ENCODE peak calls at places on chromosomes 2 and 18, in six cellular contexts. A is fibroblast of lung, I is tibial artery, O is hepatocyte, P is transverse colon, V is A549. G is an unnamed sample.

GRCh38 chr18:23862071-23862470 is 152.5 kb upstream of the TTC39C start:
- DNase-seq in A (peak), I (no peak), O (no peak), P (no peak), V (no peak), G (peak)

GRCh38 chr2:84849271-84849952 is 31.5 kb downstream of the TRABD2A start:
- DNase-seq in A (peak), I (no peak), O (no peak), P (no peak), V (no peak), G (peak)

GRCh38 chr2:121240436-121240835 is 44.6 kb downstream of the TFCP2L1 start:
- DNase-seq in A (no peak), I (no peak), O (no peak), P (no peak), V (no peak), G (no peak)

GRCh38 chr2:150591901-150592300 is 104.4 kb upstream of the RND3 start:
- DNase-seq in A (peak), I (no peak), O (no peak), P (no peak), V (no peak), G (no peak)

GRCh38 chr2:68387408-68388350 is 22.6 kb downstream of the PLEK start:
- DNase-seq in A (no peak), I (no peak), O (no peak), P (no peak), V (no peak), G (no peak)

GRCh38 chr2:47354013-47354816 is 48.7 kb upstream of the MSH2 start:
- DNase-seq in A (peak), I (no peak), O (peak), P (peak), V (peak), G (no peak)

GRCh38 chr2:174681983-174682577 is 82.2 kb downstream of the CHRNA1 start:
- DNase-seq in A (peak), I (peak), O (peak), P (peak), V (peak), G (peak)

GRCh38 chr2:153536105-153536504 is 57.5 kb upstream of the RPRM start:
- DNase-seq in A (no peak), I (no peak), O (no peak), P (no peak), V (no peak), G (no peak)

GRCh38 chr2:164542584-164543021 is 78.7 kb downstream of the GRB14 start:
- DNase-seq in A (peak), I (no peak), O (no peak), P (no peak), V (no peak), G (no peak)

GRCh38 chr2:120395221-120395620 is 49.3 kb downstream of the INHBB start:
- DNase-seq in A (no peak), I (peak), O (no peak), P (peak), V (no peak), G (no peak)

GRCh38 chr2:218957685-218958084 is 1.8 kb upstream of the CDK5R2 start:
- DNase-seq in A (no peak), I (no peak), O (no peak), P (no peak), V (no peak), G (no peak)

DNA sequence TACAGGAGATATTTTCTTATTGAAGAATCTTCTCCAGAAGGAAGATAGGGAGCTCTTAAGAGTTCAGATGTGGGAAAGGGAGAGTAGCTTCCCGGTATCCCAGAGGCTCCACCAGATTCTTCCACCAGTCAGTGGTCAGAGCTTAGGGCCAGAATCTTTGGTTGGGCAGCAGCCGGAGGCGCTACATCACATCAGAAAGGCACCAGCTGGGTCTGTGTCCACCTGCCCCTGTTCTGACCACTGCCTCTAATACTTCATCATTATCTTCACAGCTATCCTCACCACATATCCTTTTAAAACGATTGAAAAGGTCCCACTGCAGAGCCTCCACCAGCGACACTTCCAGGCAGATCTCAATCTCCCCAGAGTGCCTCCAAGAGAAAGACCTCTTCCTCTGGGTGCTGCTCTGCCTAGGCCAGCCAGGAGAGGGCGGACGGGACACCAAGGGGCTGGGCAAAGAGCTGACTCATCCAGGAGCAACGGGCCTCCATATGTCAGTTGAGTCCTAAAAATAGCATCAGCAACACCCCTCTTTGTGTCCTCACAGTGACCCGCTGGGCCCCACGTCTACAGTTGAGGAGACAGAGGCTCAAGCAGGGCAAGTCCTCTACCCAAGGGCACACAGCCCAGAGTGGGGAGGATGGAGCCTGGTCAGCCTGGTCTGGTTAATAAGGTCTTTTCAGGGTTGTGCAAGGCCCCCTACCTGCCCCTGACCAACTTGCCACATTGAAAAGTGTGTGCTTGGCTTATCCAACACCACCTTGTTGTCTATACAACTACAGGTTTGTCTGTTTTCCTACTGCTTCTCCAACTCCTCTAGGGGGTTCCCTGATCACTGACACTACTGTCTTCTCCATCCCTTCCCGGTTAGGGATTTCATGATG is 81.2 kb downstream of the ADD2 start:
- DNase-seq in A (peak), I (peak), O (peak), P (no peak), V (peak), G (peak)
- TF ChIP-seq CTCF in A (peak), I (no peak), O (peak), P (no peak), V (peak), G (no peak)

GRCh38 chr2:105005170-105005569 is 32.7 kb upstream of the MRPS9 start:
- DNase-seq in A (no peak), I (no peak), O (peak), P (no peak), V (no peak), G (no peak)

GRCh38 chr2:105005601-105006000 is 32.3 kb upstream of the MRPS9 start:
- DNase-seq in A (no peak), I (no peak), O (peak), P (no peak), V (no peak), G (no peak)

DNA sequence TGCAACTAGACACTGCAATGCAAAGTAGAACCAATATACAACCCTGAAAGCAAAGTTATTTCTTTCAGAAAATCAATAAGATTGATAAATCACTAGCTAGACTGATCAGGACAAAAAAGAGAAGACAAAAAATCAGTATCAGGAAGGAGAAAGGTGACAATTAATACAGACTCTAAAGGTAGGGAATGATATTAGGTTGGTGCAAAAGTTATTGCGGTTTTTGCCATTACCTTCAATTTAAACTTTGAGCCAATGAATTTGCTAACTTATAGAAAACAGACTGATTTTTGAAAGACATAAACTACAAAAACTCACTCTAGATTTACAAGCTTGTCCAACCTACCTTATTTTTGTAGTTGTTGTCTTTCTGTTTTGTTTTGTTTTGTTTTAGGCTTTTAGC is 30.5 kb upstream of the MRPS9 start:
- DNase-seq in A (no peak), I (no peak), O (no peak), P (no peak), V (no peak), G (no peak)
- H3K27ac ChIP-seq in A (no peak), I (no peak), O (no peak), P (no peak), V (no peak), G (no peak)

DNA sequence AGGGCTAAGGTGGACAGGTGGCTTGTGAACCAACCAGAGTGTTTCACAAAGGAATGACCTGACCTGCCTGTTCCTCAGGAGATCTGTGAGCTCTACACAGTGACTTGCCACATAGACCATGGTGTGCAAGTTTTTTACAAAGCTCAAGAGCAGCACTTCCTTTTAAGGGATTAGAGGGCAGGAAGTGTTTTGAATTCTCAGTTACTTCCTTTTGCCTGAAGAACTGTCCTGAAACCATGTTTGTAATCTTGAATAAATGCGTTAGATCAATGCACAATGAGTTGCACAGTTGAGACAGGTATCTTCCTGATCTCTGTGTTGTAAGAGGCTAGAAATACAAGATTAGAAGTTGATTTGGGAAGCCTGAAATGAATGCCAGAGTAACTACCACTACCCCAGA is 421.9 kb downstream of the THSD7B start:
- DNase-seq in A (no peak), I (no peak), O (no peak), P (no peak), V (no peak), G (no peak)
- TF ChIP-seq CTCF in A (no peak), I (no peak), O (no peak), P (no peak), V (no peak), G (no peak)

DNA sequence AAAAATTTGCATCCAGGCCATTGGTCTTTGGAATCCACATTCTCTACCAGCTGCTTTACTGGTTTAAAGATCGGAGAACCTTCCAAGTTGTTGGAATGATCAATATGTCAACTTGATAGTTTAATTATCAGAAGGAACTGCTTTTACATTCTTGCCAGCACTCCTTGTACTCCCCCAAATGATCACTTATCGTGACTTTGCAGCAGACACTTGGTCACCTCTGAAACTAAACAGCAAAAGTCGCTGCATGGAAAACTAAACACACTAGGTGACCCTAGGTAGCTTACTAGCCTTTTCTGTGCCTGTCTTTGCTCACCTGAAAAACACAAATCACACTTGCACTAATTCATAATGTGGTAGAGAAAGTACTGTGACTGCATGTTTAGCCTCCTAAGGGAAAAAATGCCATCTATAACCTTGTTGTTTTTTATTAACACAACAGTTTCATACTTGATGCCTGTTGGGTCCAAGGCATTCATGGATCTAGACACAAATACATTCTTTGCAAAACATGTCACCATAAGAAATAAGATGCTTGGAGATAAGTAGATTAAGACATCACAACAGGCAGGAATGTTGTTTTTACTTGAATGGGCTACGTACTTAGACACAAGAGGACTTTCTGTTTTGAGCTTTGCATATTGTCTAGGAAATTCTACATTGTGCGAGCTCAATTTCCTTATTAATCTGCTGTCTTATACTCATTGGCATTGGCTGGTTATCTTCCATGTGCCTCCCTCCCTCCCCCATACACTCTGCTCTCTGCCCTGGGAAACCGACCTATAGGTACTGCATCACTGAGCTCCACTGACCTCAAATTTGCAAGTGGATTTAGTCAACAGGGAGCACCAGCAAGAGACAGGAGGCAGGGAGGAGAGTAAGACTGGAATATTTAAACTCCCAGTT is 219.1 kb upstream of the STK17B start:
- DNase-seq in A (peak), I (no peak), O (no peak), P (no peak), V (no peak), G (no peak)
- H3K27ac ChIP-seq in A (no peak), I (no peak), O (no peak), P (no peak), V (no peak), G (no peak)

GRCh38 chr18:48666613-48667012 is 127.8 kb downstream of the CTIF start:
- DNase-seq in A (no peak), I (no peak), O (no peak), P (no peak), V (no peak), G (no peak)

GRCh38 chr18:48669180-48669675 is 130.4 kb downstream of the CTIF start:
- DNase-seq in A (no peak), I (no peak), O (no peak), P (no peak), V (no peak), G (no peak)

GRCh38 chr18:48667276-48668254 is 128.7 kb downstream of the CTIF start:
- DNase-seq in A (peak), I (peak), O (peak), P (no peak), V (no peak), G (no peak)

GRCh38 chr18:48669991-48670750 is 131.3 kb downstream of the CTIF start:
- DNase-seq in A (no peak), I (no peak), O (no peak), P (no peak), V (no peak), G (no peak)

DNA sequence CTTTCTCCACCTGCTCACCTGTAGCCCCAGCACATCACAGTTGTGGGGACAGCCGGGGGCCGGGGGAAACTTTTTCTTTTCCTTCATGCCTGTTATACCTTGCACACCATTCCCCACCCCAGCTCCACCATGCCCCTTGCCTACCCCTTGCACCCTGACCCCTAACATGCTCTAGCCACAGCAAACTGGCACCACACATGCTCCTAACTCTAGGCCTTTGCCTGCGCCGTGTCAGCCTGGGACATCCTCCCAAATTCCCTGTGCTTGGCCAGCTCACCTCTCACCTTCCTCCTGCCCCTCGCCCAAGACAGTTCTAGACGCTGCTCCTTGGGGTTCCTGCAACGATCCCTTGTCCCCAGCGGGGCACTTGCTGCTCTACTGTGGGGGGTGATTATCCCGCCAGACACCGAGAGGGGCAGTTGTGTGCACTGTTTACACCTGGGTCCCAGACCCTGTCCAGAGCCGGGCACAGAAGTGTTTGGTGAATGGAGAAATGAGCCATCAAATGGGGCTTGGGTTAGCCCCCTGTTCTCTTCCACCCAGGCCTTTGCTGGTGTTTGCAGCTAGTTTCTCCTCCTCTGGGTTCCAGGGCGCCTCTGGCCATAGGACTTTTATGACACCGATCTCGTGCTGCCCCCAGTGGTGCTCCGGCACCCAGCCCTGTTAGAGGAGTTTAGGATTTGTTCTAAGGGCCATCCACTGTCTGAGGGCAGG is 129.8 kb downstream of the CTIF start:
- DNase-seq in A (no peak), I (peak), O (no peak), P (no peak), V (no peak), G (no peak)
- TF ChIP-seq CTCF in A (no peak), I (no peak), O (peak), P (no peak), V (no peak), G (no peak)

DNA sequence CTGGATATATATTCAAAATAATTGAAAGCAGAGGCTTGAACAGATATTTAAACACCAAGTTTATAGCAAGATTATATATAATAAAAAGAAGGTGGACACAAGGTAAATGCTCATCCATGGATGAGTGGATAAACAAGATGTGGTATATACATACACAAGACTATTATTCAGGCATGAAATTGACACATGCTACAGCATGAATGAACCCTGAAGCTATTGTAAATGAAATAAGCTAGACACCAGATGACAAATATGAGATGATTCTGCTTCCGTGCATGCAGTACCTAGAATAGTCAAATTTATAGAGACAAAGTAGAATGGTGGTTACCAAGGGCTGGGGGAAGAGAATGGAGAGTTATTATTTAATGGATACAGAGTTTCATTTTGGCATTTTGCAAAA is 43.3 kb downstream of the CCDC138 start:
- DNase-seq in A (no peak), I (no peak), O (no peak), P (no peak), V (no peak), G (no peak)
- H3K27ac ChIP-seq in A (no peak), I (no peak), O (no peak), P (no peak), V (no peak), G (no peak)

DNA sequence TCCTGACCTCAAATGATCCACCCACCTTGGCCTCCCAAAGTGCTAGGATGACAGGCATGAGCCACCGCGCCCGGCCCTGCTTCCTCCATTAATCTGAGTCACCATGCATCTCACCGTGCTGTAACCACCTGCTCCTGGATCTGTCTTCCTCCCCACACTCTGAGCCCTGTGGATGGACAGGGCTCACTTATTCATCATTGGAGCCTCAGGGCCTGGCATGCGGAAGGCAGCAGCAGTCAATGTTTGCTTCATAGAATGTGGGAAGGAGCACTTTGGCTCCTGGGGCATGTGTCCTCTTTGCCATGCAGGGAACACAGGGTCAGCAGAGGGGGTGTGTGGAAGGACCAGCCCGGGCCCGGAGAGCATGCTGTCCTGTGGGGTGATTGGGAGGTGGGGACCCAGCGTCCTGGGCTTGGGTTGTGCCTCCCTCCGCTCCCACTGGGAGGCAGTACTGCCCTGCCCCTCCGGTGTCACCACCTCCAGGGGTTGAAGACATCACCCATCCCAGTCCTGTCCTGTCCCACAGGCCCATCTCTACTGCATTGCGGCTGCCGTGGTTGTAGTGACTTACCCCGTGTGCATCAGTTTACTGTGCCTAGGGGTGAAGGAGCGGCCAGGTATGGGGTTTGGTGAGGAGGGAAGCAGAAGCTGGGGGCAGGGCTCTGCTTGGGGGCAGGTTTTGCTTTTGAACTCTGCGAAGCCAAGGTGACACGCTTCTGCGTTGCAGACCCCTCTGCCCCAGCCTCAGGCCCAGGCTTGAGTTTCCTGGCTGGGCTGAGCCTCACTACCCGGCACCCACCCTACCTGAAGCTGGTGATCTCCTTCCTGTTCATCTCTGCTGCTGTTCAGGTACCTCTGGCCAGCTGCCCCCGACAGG is 11.5 kb downstream of the MFSD2B start:
- DNase-seq in A (no peak), I (no peak), O (no peak), P (peak), V (peak), G (peak)
- TF ChIP-seq CTCF in A (peak), I (no peak), O (peak), P (no peak), V (peak), G (no peak)

DNA sequence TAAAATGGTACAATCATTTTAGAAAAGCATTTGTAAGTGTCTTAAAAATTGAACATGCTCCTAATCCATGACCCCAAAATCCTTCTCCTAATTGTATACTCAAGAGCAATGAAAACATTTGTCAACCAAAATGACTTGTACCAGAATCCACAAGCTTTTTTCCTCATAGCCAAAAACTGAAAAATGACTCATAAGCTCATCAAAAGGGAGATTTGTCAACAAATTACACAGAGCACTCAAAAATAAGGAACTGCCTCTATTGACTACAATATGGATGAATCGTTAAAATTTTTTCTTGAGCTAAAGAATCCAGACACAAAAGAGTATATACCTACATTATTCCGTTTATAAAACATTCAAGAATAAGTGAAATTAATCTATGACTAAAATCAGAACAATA is 544.8 kb downstream of the ARHGAP15 start:
- DNase-seq in A (no peak), I (no peak), O (no peak), P (no peak), V (no peak), G (no peak)
- H3K27ac ChIP-seq in A (no peak), I (no peak), O (no peak), P (no peak), V (no peak), G (no peak)

GRCh38 chr2:189848276-189848675 is 64.0 kb downstream of the PMS1 start:
- DNase-seq in A (peak), I (no peak), O (no peak), P (no peak), V (no peak), G (no peak)
- TF ChIP-seq CTCF in A (no peak), I (no peak), O (no peak), P (no peak), V (no peak), G (no peak)

G was measured in RWPE1.